ENCODE peak calls at places on chromosome 3, in six cellular contexts. J is mesenchymal stem cell, V is osteoblast, P is thyroid gland, C is mesendoderm, L is A549. W is an unnamed sample. For H3K4me1, the result is how much of the 10 kb centered on the place peaks cover.

GRCh38 chr3:52222319-52223221 is 2.9 kb downstream of the TLR9 start:
- DNase-seq in J (no peak), V (peak), P (no peak), C (no peak), L (no peak), W (no peak)

GRCh38 chr3:88000853-88001252 is 58.0 kb downstream of the CGGBP1 start:
- DNase-seq in J (peak), V (peak), P (no peak), C (peak), L (no peak), W (no peak)

GRCh38 chr3:73827658-73828313 is 203.0 kb upstream of the PDZRN3 start:
- DNase-seq in J (no peak), V (peak), P (no peak), C (no peak), L (no peak), W (no peak)

GRCh38 chr3:105847865-105848264 is 20.9 kb downstream of the CBLB start:
- DNase-seq in J (no peak), V (no peak), P (no peak), C (no peak), L (no peak), W (no peak)

GRCh38 chr3:32414527-32415202 is 23.0 kb downstream of the CMTM7 start:
- DNase-seq in J (no peak), V (no peak), P (peak), C (no peak), L (no peak), W (no peak)

GRCh38 chr3:134406331-134407246 is 32.3 kb upstream of the AMOTL2 start:
- DNase-seq in J (peak), V (no peak), P (peak), C (peak), L (no peak), W (no peak)

GRCh38 chr3:30770387-30770786 is 124.1 kb downstream of the GADL1 start:
- DNase-seq in J (peak), V (peak), P (no peak), C (peak), L (peak), W (peak)

GRCh38 chr3:24387000-24387399 is 107.7 kb downstream of the THRB start:
- DNase-seq in J (no peak), V (no peak), P (no peak), C (no peak), L (no peak), W (no peak)

GRCh38 chr3:97680696-97681095 is 83.9 kb upstream of the ARL6 start:
- DNase-seq in J (no peak), V (no peak), P (no peak), C (no peak), L (no peak), W (no peak)

GRCh38 chr3:193828477-193828876 is 235.5 kb downstream of the OPA1 start:
- DNase-seq in J (no peak), V (no peak), P (peak), C (no peak), L (no peak), W (no peak)

GRCh38 chr3:52055537-52056351 is 627 bp downstream of the DUSP7 start:
- DNase-seq in J (peak), V (peak), P (peak), C (peak), L (peak), W (peak)

GRCh38 chr3:11363732-11364131 is 91.5 kb downstream of the ATG7 start:
- DNase-seq in J (no peak), V (no peak), P (no peak), C (no peak), L (no peak), W (no peak)

GRCh38 chr3:22981176-22981575 is 222.0 kb upstream of the UBE2E2 start:
- DNase-seq in J (no peak), V (no peak), P (no peak), C (no peak), L (no peak), W (no peak)

GRCh38 chr3:60917136-60917535 is 334.1 kb downstream of the FHIT start:
- DNase-seq in J (no peak), V (no peak), P (peak), C (no peak), L (no peak), W (peak)

GRCh38 chr3:64255941-64256340 is 30.7 kb upstream of the PRICKLE2 start:
- DNase-seq in J (no peak), V (no peak), P (no peak), C (no peak), L (no peak), W (no peak)
- H3K4me1 ChIP-seq in J (under half), V (under half), P (under half), C (under half), L (under half), W (under half)

DNA sequence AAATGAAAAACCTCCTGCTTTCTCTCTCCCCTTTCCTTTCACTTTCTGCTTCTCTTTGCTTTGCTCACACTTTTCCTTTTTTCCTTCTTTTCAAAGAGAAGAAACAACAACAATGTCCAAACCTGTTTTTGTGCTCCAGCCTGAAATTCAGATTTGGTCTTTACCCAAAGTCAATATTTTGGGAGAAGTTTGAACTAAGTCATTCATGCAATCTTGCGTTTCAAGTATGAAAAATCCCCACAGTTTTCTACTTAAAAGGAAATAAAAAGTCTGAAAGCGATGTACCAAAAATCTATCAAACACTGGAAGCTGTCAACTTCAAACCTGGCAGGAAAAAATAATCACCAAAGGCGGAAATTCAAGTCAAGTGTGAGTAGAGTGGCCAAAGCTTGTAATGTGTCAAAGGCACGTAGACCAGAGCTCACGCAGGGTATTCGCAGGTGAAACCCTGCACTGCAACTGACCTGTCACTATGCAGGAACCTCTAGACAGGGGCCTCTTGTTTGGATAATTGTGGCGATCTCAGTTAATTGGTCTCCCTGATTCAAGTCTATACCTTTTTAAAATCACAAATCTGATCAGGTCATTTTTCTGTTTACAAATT is 118.8 kb upstream of the GALNT15 start:
- DNase-seq in J (no peak), V (peak), P (no peak), C (no peak), L (no peak), W (no peak)
- H3K4me1 ChIP-seq in J (under half), V (under half), P (under half), C (under half), L (under half), W (under half)

DNA sequence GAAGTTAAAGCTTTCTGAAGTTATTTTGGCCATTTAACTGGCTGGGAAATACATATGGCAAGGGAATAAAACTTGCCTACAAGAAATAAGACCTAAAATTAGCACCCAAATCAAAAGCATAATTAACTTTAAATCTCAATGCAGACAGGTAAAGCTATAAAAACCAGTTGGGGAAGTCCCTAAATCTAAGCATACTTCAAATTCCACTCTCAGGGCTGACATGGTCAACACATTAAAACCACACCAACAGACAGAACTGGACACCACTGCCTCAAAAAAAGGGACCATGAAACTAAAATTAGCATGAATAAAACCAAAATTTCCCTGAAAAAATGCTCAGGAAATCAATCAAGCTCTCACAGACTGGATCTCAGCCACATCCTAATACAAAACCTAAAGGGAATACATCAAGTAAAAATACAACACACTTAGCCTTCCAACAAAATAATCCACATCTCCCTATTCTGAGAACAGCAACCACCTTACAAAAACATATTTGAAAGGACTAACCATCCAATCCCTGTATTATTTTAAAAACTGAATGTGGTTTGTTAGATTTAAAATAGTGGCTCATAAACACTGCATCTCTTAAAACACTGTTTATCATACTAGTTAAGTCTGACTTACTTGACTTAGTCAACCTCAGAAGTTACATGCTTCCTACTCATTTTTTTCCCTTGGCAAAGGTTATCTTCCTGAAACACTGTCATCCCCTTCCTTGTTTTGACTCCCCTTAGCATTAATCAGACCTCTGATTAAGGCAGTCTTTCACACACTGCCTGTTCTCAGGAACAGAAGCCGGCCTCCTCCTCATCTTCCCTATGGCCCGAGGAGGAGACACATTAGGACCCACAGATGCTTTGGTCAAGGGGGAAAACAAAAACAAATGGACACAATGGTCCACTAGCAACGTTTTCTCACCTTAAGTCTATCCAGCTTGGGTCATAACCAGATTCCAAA is 8.3 kb downstream of the TRA2B start:
- DNase-seq in J (peak), V (no peak), P (no peak), C (peak), L (no peak), W (no peak)
- H3K4me1 ChIP-seq in J (under half), V (half or more), P (half or more), C (under half), L (half or more), W (half or more)

GRCh38 chr3:71429610-71429988 is 153.9 kb downstream of the FOXP1 start:
- DNase-seq in J (no peak), V (no peak), P (no peak), C (no peak), L (no peak), W (no peak)
- H3K4me1 ChIP-seq in J (under half), V (half or more), P (half or more), C (under half), L (under half), W (under half)

GRCh38 chr3:69088033-69088432 is 3.3 kb downstream of the ARL6IP5 start:
- DNase-seq in J (peak), V (no peak), P (no peak), C (no peak), L (peak), W (no peak)

GRCh38 chr3:69087030-69087791 is 2.5 kb downstream of the ARL6IP5 start:
- DNase-seq in J (no peak), V (no peak), P (no peak), C (no peak), L (no peak), W (no peak)

GRCh38 chr3:69085543-69086132 is 901 bp downstream of the ARL6IP5 start:
- DNase-seq in J (peak), V (peak), P (peak), C (no peak), L (no peak), W (peak)

GRCh38 chr3:69084668-69085542 is at the start of gene ARL6IP5:
- DNase-seq in J (peak), V (peak), P (peak), C (peak), L (peak), W (peak)

DNA sequence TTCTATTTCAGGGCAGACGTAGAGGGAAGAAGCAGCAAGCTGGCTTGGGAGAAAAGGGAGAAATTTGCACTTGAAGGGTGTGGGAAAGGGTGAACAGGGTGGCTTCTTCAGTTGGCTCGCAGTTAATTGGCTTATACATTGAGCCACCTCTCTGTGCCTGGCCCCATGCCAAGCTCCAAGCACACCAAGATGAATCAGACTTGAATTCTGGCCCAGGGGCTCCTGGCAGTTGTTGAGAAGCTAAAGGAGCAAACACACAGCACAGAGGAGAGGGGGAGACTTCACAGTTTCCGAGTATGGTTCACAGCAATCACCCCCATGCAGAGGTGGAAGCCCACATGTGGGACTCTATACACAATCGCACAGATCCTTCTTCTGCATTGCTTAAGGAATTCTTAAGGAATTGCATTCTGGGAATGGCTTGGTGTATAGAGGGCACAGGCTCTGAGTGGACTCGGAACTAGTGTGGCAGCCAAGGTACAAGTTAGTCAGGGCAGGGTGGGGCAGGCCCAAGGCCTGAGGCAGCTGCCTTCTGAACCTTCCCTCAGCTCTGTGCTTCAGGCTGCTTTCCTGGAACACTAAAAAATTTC is 1.5 kb downstream of the ARL6IP5 start:
- DNase-seq in J (peak), V (peak), P (peak), C (no peak), L (peak), W (peak)
- H3K4me1 ChIP-seq in J (under half), V (half or more), P (under half), C (under half), L (half or more), W (half or more)